ENCODE peak calls at places on chromosomes 5 and 9, in eight cellular contexts. O is omental fat pad, C is nephron progenitor cell, D is right atrium auricular region, H is psoas muscle, S is GM23338, P is HCT116, M is OCI-LY7. V is an unnamed sample.

GRCh38 chr5:136174021-136174659 is 18.8 kb downstream of the SMIM32 start:
- DNase-seq in O (no peak), C (no peak), D (no peak), H (no peak), S (peak), P (peak), M (peak), V (no peak)

GRCh38 chr9:28073278-28073677 is 500.0 kb upstream of the C9orf72 start:
- DNase-seq in O (peak), C (peak), D (no peak), H (no peak), S (peak), P (peak), M (peak), V (peak)

GRCh38 chr9:89046832-89047231 is 55.6 kb downstream of the S1PR3 start:
- DNase-seq in O (no peak), C (no peak), D (peak), H (no peak), S (no peak), P (no peak), M (no peak), V (no peak)

GRCh38 chr5:165029471-165029870 is 1524.1 kb downstream of the MAT2B start:
- DNase-seq in O (no peak), C (peak), D (no peak), H (no peak), S (peak), P (no peak), M (peak), V (peak)

GRCh38 chr9:101999441-101999840 is 261.0 kb upstream of the GRIN3A start:
- DNase-seq in O (no peak), C (no peak), D (no peak), H (no peak), S (no peak), P (no peak), M (no peak), V (no peak)

GRCh38 chr5:34538026-34538672 is 118.0 kb upstream of the RAI14 start:
- DNase-seq in O (no peak), C (no peak), D (no peak), H (no peak), S (peak), P (no peak), M (no peak), V (peak)

GRCh38 chr9:81633952-81634421 is 55.4 kb downstream of the TLE1 start:
- DNase-seq in O (no peak), C (peak), D (no peak), H (no peak), S (no peak), P (no peak), M (no peak), V (no peak)

GRCh38 chr9:37156781-37157356 is 36.5 kb downstream of the ZCCHC7 start:
- DNase-seq in O (no peak), C (no peak), D (no peak), H (no peak), S (no peak), P (no peak), M (no peak), V (no peak)

GRCh38 chr5:168047669-168048111 is 243.8 kb upstream of the WWC1 start:
- DNase-seq in O (no peak), C (no peak), D (no peak), H (no peak), S (peak), P (no peak), M (no peak), V (no peak)

GRCh38 chr5:54320256-54320655 is 9.9 kb upstream of the ARL15 start:
- DNase-seq in O (no peak), C (no peak), D (no peak), H (no peak), S (no peak), P (no peak), M (no peak), V (no peak)

GRCh38 chr9:116100711-116101111 is 52.9 kb upstream of the PAPPA start:
- DNase-seq in O (no peak), C (no peak), D (no peak), H (no peak), S (no peak), P (no peak), M (no peak), V (no peak)
- TF ChIP-seq CTCF in O (no peak), C (no peak), D (no peak), H (no peak), S (no peak), P (no peak), M (no peak), V (no peak)

DNA sequence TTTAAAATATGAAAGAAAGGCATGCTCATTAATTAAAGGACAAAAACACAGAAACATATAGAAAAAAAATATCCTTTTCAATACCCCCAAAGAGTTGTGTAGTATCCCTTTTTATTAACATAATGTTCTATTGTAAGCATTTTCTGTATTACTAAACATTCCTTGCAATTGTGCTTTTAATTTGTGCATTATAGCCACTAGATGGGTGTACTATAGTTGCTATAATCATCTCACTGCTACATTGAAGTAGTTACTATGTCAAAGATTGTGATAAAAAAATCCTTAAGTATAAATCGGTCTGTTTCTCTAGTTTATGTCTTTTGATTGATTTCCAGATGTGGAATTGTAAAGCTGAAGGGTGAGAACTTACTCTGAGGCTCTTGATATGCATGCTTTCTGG is 21.4 kb downstream of the FREM1 start:
- DNase-seq in O (no peak), C (no peak), D (no peak), H (no peak), S (no peak), P (no peak), M (no peak), V (no peak)
- TF ChIP-seq CTCF in O (no peak), C (no peak), D (no peak), H (no peak), S (no peak), P (no peak), M (no peak), V (no peak)

GRCh38 chr5:43039468-43040286 is 442 bp downstream of the ANXA2R start:
- DNase-seq in O (no peak), C (peak), D (peak), H (peak), S (peak), P (peak), M (peak), V (peak)
- TF ChIP-seq CTCF in O (no peak), C (no peak), D (no peak), H (peak), S (peak), P (no peak), M (peak), V (no peak)

GRCh38 chr5:75375414-75375813 is 38.4 kb downstream of the HMGCR start:
- DNase-seq in O (no peak), C (no peak), D (no peak), H (no peak), S (no peak), P (no peak), M (no peak), V (no peak)

GRCh38 chr5:75374394-75374814 is 37.4 kb downstream of the HMGCR start:
- DNase-seq in O (no peak), C (no peak), D (no peak), H (no peak), S (no peak), P (no peak), M (no peak), V (no peak)

GRCh38 chr5:75384218-75384617 is 47.2 kb downstream of the HMGCR start:
- DNase-seq in O (no peak), C (no peak), D (no peak), H (no peak), S (no peak), P (no peak), M (no peak), V (no peak)

GRCh38 chr5:75381456-75381855 is 44.4 kb downstream of the HMGCR start:
- DNase-seq in O (no peak), C (no peak), D (no peak), H (no peak), S (no peak), P (no peak), M (no peak), V (no peak)

GRCh38 chr5:75380099-75380498 is 43.1 kb downstream of the HMGCR start:
- DNase-seq in O (no peak), C (no peak), D (no peak), H (no peak), S (no peak), P (no peak), M (no peak), V (no peak)
- TF ChIP-seq CTCF in O (no peak), C (no peak), D (no peak), H (no peak), S (no peak), P (no peak), M (no peak), V (no peak)

DNA sequence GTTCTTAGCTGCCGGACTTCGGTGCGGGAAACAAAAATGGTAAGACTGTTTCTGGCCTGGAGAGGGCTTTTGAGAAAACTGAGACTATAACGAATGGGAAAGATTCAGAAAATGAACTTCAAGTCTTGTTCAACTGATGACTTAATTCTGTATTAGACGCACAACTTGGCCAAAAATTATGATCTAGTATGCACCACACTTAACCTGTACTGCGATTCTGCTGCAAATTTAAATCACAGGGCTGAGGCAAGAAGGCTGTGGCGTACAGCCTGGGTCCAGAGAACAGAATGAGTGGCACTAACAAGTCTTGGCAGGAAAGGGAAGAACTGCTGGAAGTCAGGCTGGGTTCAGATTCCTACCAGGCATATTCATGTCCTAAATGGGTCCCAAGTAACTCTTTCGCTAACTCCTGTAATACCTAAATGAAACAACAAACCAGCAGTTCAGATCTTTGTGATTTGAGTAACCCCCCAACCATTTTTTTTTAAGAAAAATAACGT is 781 bp upstream of the COL23A1 start:
- DNase-seq in O (no peak), C (no peak), D (no peak), H (no peak), S (no peak), P (no peak), M (no peak), V (no peak)
- TF ChIP-seq CTCF in O (no peak), C (no peak), D (no peak), H (no peak), S (no peak), P (no peak), M (no peak), V (no peak)

DNA sequence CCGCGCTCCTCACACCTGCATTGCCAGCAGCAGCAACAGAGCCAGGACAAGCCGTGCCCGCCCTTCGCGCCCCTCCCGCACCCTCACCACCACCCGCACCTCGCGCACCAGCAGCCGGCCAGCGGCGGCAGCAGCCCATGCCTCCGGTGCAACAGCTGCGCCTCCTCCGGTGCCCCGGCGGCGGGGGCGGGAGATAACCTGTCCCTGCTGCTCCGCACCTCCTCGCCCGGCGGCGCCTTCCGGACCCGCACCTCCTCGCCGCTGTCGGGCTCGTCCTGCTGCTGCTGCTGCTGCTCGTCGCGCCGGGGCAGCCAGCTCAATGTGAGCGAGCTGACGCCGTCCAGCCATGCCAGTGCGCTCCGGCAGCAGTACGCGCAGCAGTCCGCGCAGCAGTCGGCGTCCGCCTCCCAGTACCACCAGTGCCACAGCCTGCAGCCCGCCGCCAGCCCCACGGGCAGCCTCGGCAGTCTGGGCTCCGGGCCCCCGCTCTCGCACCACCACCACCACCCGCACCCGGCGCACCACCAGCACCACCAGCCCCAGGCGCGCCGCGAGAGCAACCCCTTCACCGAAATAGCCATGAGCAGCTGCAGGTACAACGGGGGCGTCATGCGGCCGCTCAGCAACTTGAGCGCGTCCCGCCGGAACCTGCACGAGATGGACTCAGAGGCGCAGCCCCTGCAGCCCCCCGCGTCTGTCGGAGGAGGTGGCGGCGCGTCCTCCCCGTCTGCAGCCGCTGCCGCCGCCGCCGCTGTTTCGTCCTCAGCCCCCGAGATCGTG is 517 bp downstream of the KCNN2 start:
- DNase-seq in O (no peak), C (peak), D (no peak), H (no peak), S (peak), P (no peak), M (no peak), V (no peak)
- TF ChIP-seq CTCF in O (no peak), C (no peak), D (no peak), H (no peak), S (no peak), P (no peak), M (no peak), V (no peak)

V was measured in Calu3.